ENCODE peak calls at places on chromosome 3, in six cellular contexts. Z, W, O, T, N and G are unnamed samples.

GRCh38 chr3:111070772-111071256 is 802 bp upstream of the NECTIN3 start:
- DNase-seq in Z (peak), W (no peak), O (no peak), T (no peak), N (no peak), G (no peak)

GRCh38 chr3:42043116-42043796 is 47.9 kb upstream of the TRAK1 start:
- DNase-seq in Z (peak), W (peak), O (peak), T (no peak), N (peak), G (peak)

GRCh38 chr3:58306662-58307286 is 454 bp downstream of the HTD2 start:
- DNase-seq in Z (peak), W (peak), O (peak), T (peak), N (peak), G (peak)

GRCh38 chr3:61568127-61568526 is 6.8 kb downstream of the PTPRG start:
- DNase-seq in Z (no peak), W (no peak), O (no peak), T (no peak), N (no peak), G (no peak)

GRCh38 chr3:158935846-158936245 is 134.0 kb downstream of the MFSD1 start:
- DNase-seq in Z (peak), W (no peak), O (no peak), T (no peak), N (no peak), G (no peak)

GRCh38 chr3:142577701-142578308 is 728 bp downstream of the ATR start:
- DNase-seq in Z (peak), W (no peak), O (peak), T (no peak), N (peak), G (no peak)

GRCh38 chr3:64150527-64151238 is 74.6 kb downstream of the PRICKLE2 start:
- DNase-seq in Z (peak), W (no peak), O (peak), T (no peak), N (peak), G (no peak)

GRCh38 chr3:175287361-175287963 is 428.3 kb downstream of the NAALADL2 start:
- DNase-seq in Z (no peak), W (no peak), O (peak), T (no peak), N (no peak), G (no peak)